ENCODE peak calls at places on chromosomes 5 and 9, in six cellular contexts. O is gastrocnemius medialis, F is mucosa of descending colon, V is activated T-helper 1 cell treated with Interleukin-2 at 50 U/mL for 16 hours, H is KBM-7, P is AG08396. G is an unnamed sample.

GRCh38 chr9:4594545-4594944 is 67.5 kb upstream of the PLPP6 start:
- DNase-seq in O (no peak), F (no peak), V (no peak), H (no peak), P (no peak), G (no peak)

GRCh38 chr5:67244345-67244793 is 47.8 kb upstream of the CD180 start:
- DNase-seq in O (no peak), F (no peak), V (no peak), H (no peak), P (no peak), G (no peak)

GRCh38 chr5:32876791-32877190 is 165.7 kb downstream of the NPR3 start:
- DNase-seq in O (no peak), F (no peak), V (no peak), H (no peak), P (no peak), G (no peak)

GRCh38 chr5:82975812-82976211 is 101.4 kb downstream of the TMEM167A start:
- DNase-seq in O (no peak), F (no peak), V (no peak), H (no peak), P (no peak), G (no peak)

GRCh38 chr5:111223086-111223789 is 946 bp upstream of the CAMK4 start:
- DNase-seq in O (no peak), F (no peak), V (no peak), H (no peak), P (no peak), G (no peak)

GRCh38 chr5:147234825-147235635 is at the start of gene STK32A:
- DNase-seq in O (no peak), F (peak), V (no peak), H (no peak), P (peak), G (no peak)

GRCh38 chr9:129139993-129140396 is 28.8 kb downstream of the PTPA start:
- DNase-seq in O (peak), F (peak), V (peak), H (peak), P (peak), G (peak)

GRCh38 chr5:1521671-1522600 is 1.8 kb downstream of the LPCAT1 start:
- DNase-seq in O (no peak), F (peak), V (no peak), H (peak), P (peak), G (no peak)

GRCh38 chr9:22214497-22215031 is 205.5 kb upstream of the CDKN2B start:
- DNase-seq in O (no peak), F (no peak), V (no peak), H (no peak), P (no peak), G (no peak)

GRCh38 chr9:127193483-127193882 is 71.0 kb upstream of the ANGPTL2 start:
- DNase-seq in O (no peak), F (no peak), V (no peak), H (no peak), P (no peak), G (no peak)

GRCh38 chr9:116153765-116154333 is at the start of gene PAPPA:
- DNase-seq in O (no peak), F (peak), V (no peak), H (no peak), P (no peak), G (no peak)

GRCh38 chr9:6194934-6195333 is 20.7 kb upstream of the IL33 start:
- DNase-seq in O (no peak), F (no peak), V (no peak), H (no peak), P (no peak), G (no peak)

GRCh38 chr9:129665008-129665771 is at the start of gene PRRX2:
- DNase-seq in O (no peak), F (no peak), V (peak), H (no peak), P (peak), G (no peak)

GRCh38 chr9:80789831-80790230 is 899.5 kb downstream of the TLE1 start:
- DNase-seq in O (no peak), F (no peak), V (no peak), H (no peak), P (no peak), G (no peak)

GRCh38 chr9:121271368-121272351 is 3.7 kb downstream of the GSN start:
- DNase-seq in O (peak), F (no peak), V (no peak), H (peak), P (peak), G (no peak)

GRCh38 chr9:126677188-126678084 is 63.7 kb downstream of the LMX1B start:
- DNase-seq in O (no peak), F (no peak), V (no peak), H (no peak), P (no peak), G (no peak)

GRCh38 chr9:4315582-4316215 is 15.8 kb upstream of the GLIS3 start:
- DNase-seq in O (peak), F (peak), V (peak), H (peak), P (peak), G (peak)

GRCh38 chr5:91020065-91020800 is 362.9 kb downstream of the ARRDC3 start:
- DNase-seq in O (no peak), F (no peak), V (no peak), H (no peak), P (no peak), G (no peak)

GRCh38 chr9:17795708-17796107 is 216.8 kb downstream of the SH3GL2 start:
- DNase-seq in O (no peak), F (peak), V (no peak), H (no peak), P (no peak), G (no peak)

G was measured in OCI-LY7.